ENCODE peak calls at places on chromosomes 4 and X, in ten cellular contexts. L is SK-N-SH; C is left ventricle myocardium superior; S is activated effector memory CD4-positive, alpha-beta T cell treated with anti-CD3 and anti-CD28 coated beads, Interleukin-2, amount 50 U/mL, for 16 hours; O is EH; I is endothelial cell of umbilical vein; A is stimulated activated CD4-positive, alpha-beta T cell treated with anti-CD3 and anti-CD28 coated beads, Interleukin-1b, Interleukin-23, amount 100 ng/mL, for 24 hours; K is transverse colon; Z is germinal center; D is T1000. Q is an unnamed sample.
A peak's percentile ranks its signal among the peaks of the same experiment; 100 is the strongest.

GRCh38 chr4:154989511-154989910 is 208.4 kb downstream of the RBM46 start:
- DNase-seq in Z (no peak), C (no peak), D (no peak), K (no peak), O (no peak), I (no peak), A (no peak), S (no peak), L (no peak), Q (no peak)

GRCh38 chrX:125306335-125306866 is 13.3 kb upstream of the TEX13C start:
- DNase-seq in Z (no peak), O (no peak), A (no peak), L (no peak), I (no peak), C (no peak), D (no peak), S (no peak), K (no peak), Q (no peak)

GRCh38 chr4:139844057-139844456 is 178.4 kb downstream of the MGST2 start:
- DNase-seq in Z (no peak), D (no peak), A (no peak), O (peak; percentile 16), S (no peak), I (no peak), C (no peak), L (no peak), K (no peak), Q (no peak)

GRCh38 chr4:185256444-185256843 is 47.0 kb downstream of the SNX25 start:
- DNase-seq in Z (no peak), A (no peak), L (no peak), S (no peak), D (no peak), C (no peak), O (peak; percentile 67), I (no peak), K (no peak), Q (no peak)

GRCh38 chrX:112946227-112946626 is 105.6 kb upstream of the AMOT start:
- DNase-seq in Z (no peak), C (no peak), S (no peak), O (no peak), L (no peak), K (no peak), A (no peak), D (no peak), I (no peak), Q (no peak)

GRCh38 chr4:30616943-30617646 is 103.1 kb upstream of the PCDH7 start:
- DNase-seq in Z (no peak), K (no peak), D (no peak), I (no peak), A (no peak), C (no peak), S (no peak), O (no peak), L (no peak), Q (no peak)

GRCh38 chrX:132216283-132216682 is 3.0 kb downstream of the RAP2C start:
- DNase-seq in O (no peak), D (no peak), I (no peak), K (no peak), L (no peak), A (no peak), S (no peak), C (no peak), Z (no peak), Q (no peak)

GRCh38 chr4:21976166-21976565 is 27.6 kb upstream of the KCNIP4 start:
- DNase-seq in D (no peak), Z (no peak), L (no peak), K (no peak), A (no peak), I (no peak), O (no peak), C (no peak), S (no peak), Q (no peak)

GRCh38 chr4:32858971-32859370 is 2138.8 kb downstream of the PCDH7 start:
- DNase-seq in O (peak; percentile 15), C (no peak), Z (no peak), A (no peak), L (no peak), D (peak; percentile 21), K (no peak), S (no peak), I (no peak), Q (no peak)

GRCh38 chrX:120517936-120518335 is 42.8 kb downstream of the CUL4B start:
- DNase-seq in L (no peak), I (peak; percentile 70), S (no peak), C (no peak), D (no peak), A (no peak), Z (no peak), O (peak; percentile 72), K (no peak), Q (no peak)

GRCh38 chr4:149719806-149720205 is 95.8 kb downstream of the IQCM start:
- DNase-seq in C (no peak), L (no peak), S (no peak), Z (no peak), K (no peak), A (no peak), I (no peak), O (no peak), D (no peak), Q (no peak)

GRCh38 chr4:55378617-55379467 is 16.9 kb upstream of the TMEM165 start:
- DNase-seq in A (no peak), S (no peak), O (peak; percentile 81), I (no peak), C (no peak), K (peak; percentile 56), Z (no peak), L (no peak), D (peak; percentile 35), Q (no peak)

GRCh38 chrX:95346854-95347253 is 1337.8 kb upstream of the DIAPH2 start:
- DNase-seq in A (no peak), O (no peak), C (no peak), Z (no peak), K (no peak), D (no peak), L (no peak), I (no peak), S (no peak), Q (no peak)

GRCh38 chr4:42397256-42397634 is at the start of gene SHISA3:
- DNase-seq in O (no peak), A (peak; percentile 7), S (no peak), D (peak; percentile 64), I (peak; percentile 45), C (peak; percentile 65), Z (peak; percentile 24), K (peak; percentile 9), L (peak; percentile 71), Q (peak; percentile 51)

GRCh38 chr4:151905197-151905596 is 144.4 kb upstream of the GATB start:
- DNase-seq in L (no peak), A (no peak), K (no peak), C (no peak), O (no peak), I (no peak), S (no peak), Z (no peak), D (no peak), Q (no peak)

GRCh38 chr4:40065010-40065409 is 8.4 kb downstream of the N4BP2 start:
- DNase-seq in Z (no peak), L (no peak), A (no peak), D (no peak), O (no peak), I (no peak), S (no peak), C (no peak), K (no peak), Q (no peak)

GRCh38 chr4:177190995-177191568 is 118.6 kb upstream of the NEIL3 start:
- DNase-seq in L (no peak), O (peak; percentile 74), Z (no peak), I (no peak), K (no peak), C (no peak), D (no peak), S (no peak), A (no peak), Q (no peak)

GRCh38 chr4:83114576-83114975 is at the start of gene PLAC8:
- DNase-seq in L (no peak), O (peak; percentile 26), I (no peak), A (no peak), S (no peak), C (no peak), K (peak; percentile 73), D (no peak), Z (no peak), Q (no peak)

GRCh38 chr4:98387345-98388017 is 126.3 kb downstream of the RAP1GDS1 start:
- DNase-seq in S (no peak), I (no peak), K (no peak), C (no peak), Z (no peak), O (no peak), A (no peak), D (no peak), L (no peak), Q (no peak)

GRCh38 chr4:140091305-140091704 is 62.7 kb downstream of the MAML3 start:
- DNase-seq in D (no peak), A (no peak), S (no peak), C (no peak), Z (no peak), O (no peak), K (no peak), I (peak; percentile 55), L (no peak), Q (no peak)

GRCh38 chrX:71953946-71954345 is 43.3 kb downstream of the NHSL2 start:
- DNase-seq in O (peak; percentile 30), D (no peak), C (peak; percentile 28), L (peak; percentile 17), Z (no peak), I (no peak), S (no peak), A (no peak), K (no peak), Q (no peak)

GRCh38 chrX:119008122-119008744 is 33.8 kb downstream of the LONRF3 start:
- DNase-seq in D (no peak), K (peak; percentile 21), Z (peak; percentile 43), A (peak; percentile 21), O (peak; percentile 27), C (peak; percentile 39), I (peak; percentile 44), L (peak; percentile 43), S (peak; percentile 67), Q (no peak)

GRCh38 chr4:150940123-150940522 is 75.0 kb downstream of the LRBA start:
- DNase-seq in K (no peak), O (no peak), D (no peak), S (no peak), L (no peak), C (no peak), I (no peak), A (no peak), Z (no peak), Q (no peak)

GRCh38 chrX:68692651-68693050 is 45.2 kb downstream of the STARD8 start:
- DNase-seq in L (no peak), K (no peak), A (no peak), S (no peak), C (no peak), I (no peak), D (no peak), Z (no peak), O (peak; percentile 58), Q (no peak)

GRCh38 chr4:152500308-152500707 is 35.6 kb downstream of the FBXW7 start:
- DNase-seq in L (no peak), Z (no peak), D (no peak), K (no peak), A (no peak), S (no peak), I (no peak), O (no peak), C (no peak), Q (no peak)

GRCh38 chrX:66635360-66635759 is 3.5 kb downstream of the EDA2R start:
- DNase-seq in L (no peak), A (no peak), D (no peak), K (no peak), Z (no peak), I (peak; percentile 6), C (no peak), S (no peak), O (peak; percentile 89), Q (no peak)

GRCh38 chrX:151703487-151703886 is 8.2 kb downstream of the PRRG3 start:
- DNase-seq in D (no peak), O (no peak), I (no peak), C (peak; percentile 77), Z (no peak), K (no peak), A (no peak), S (no peak), L (no peak), Q (no peak)

GRCh38 chrX:130682990-130683389 is 220.0 kb downstream of the ENOX2 start:
- DNase-seq in I (no peak), K (no peak), D (no peak), Z (no peak), C (no peak), L (no peak), S (no peak), A (no peak), O (peak; percentile 75), Q (no peak)